ENCODE peak calls at places on chromosomes 7 and 10, in six cellular contexts. One of them, this sample, is unnamed.
A peak's percentile ranks its signal among the peaks of the same experiment; 100 is the strongest.

GRCh38 chr7:1607686-1608085 is 37.9 kb upstream of the PSMG3 start:
- DNase-seq in cardiac fibroblast: no peak
- DNase-seq in transverse colon: no peak
- DNase-seq in stimulated activated CD4-positive, alpha-beta T cell treated with anti-CD3 and anti-CD28 coated beads, Interleukin-2, amount 100 ng/mL, for 24 hours: no peak
- DNase-seq in choroid plexus epithelial cell: no peak
- DNase-seq in T-helper 1 cell: no peak
- DNase-seq in this sample: no peak

GRCh38 chr10:47198221-47198620 is 101.8 kb upstream of the GDF10 start:
- DNase-seq in transverse colon: no peak
- DNase-seq in cardiac fibroblast: no peak
- DNase-seq in T-helper 1 cell: no peak
- DNase-seq in stimulated activated CD4-positive, alpha-beta T cell treated with anti-CD3 and anti-CD28 coated beads, Interleukin-2, amount 100 ng/mL, for 24 hours: no peak
- DNase-seq in choroid plexus epithelial cell: no peak
- DNase-seq in this sample: no peak

GRCh38 chr10:5233324-5233723 is 36.7 kb downstream of the AKR1C4 start:
- DNase-seq in T-helper 1 cell: no peak
- DNase-seq in choroid plexus epithelial cell: no peak
- DNase-seq in cardiac fibroblast: no peak
- DNase-seq in stimulated activated CD4-positive, alpha-beta T cell treated with anti-CD3 and anti-CD28 coated beads, Interleukin-2, amount 100 ng/mL, for 24 hours: no peak
- DNase-seq in transverse colon: no peak
- DNase-seq in this sample: no peak

GRCh38 chr10:132443998-132444876 is 47.2 kb downstream of the PWWP2B start:
- DNase-seq in T-helper 1 cell: no peak
- DNase-seq in transverse colon: no peak
- DNase-seq in choroid plexus epithelial cell: peak; percentile 34
- DNase-seq in stimulated activated CD4-positive, alpha-beta T cell treated with anti-CD3 and anti-CD28 coated beads, Interleukin-2, amount 100 ng/mL, for 24 hours: no peak
- DNase-seq in cardiac fibroblast: no peak
- DNase-seq in this sample: no peak

GRCh38 chr10:93074597-93075368 is 1.1 kb downstream of the CYP26A1 start:
- DNase-seq in cardiac fibroblast: no peak
- DNase-seq in choroid plexus epithelial cell: no peak
- DNase-seq in transverse colon: no peak
- DNase-seq in T-helper 1 cell: no peak
- DNase-seq in stimulated activated CD4-positive, alpha-beta T cell treated with anti-CD3 and anti-CD28 coated beads, Interleukin-2, amount 100 ng/mL, for 24 hours: no peak
- DNase-seq in this sample: no peak

GRCh38 chr7:115838829-115839228 is 191.7 kb downstream of the TFEC start:
- DNase-seq in transverse colon: no peak
- DNase-seq in stimulated activated CD4-positive, alpha-beta T cell treated with anti-CD3 and anti-CD28 coated beads, Interleukin-2, amount 100 ng/mL, for 24 hours: no peak
- DNase-seq in T-helper 1 cell: no peak
- DNase-seq in cardiac fibroblast: no peak
- DNase-seq in choroid plexus epithelial cell: peak; percentile 16
- DNase-seq in this sample: peak; percentile 24

GRCh38 chr10:27285093-27285492 is 44.5 kb upstream of the ACBD5 start:
- DNase-seq in choroid plexus epithelial cell: peak; percentile 37
- DNase-seq in transverse colon: no peak
- DNase-seq in cardiac fibroblast: peak; percentile 10
- DNase-seq in stimulated activated CD4-positive, alpha-beta T cell treated with anti-CD3 and anti-CD28 coated beads, Interleukin-2, amount 100 ng/mL, for 24 hours: peak; percentile 24
- DNase-seq in T-helper 1 cell: no peak
- DNase-seq in this sample: peak; percentile 30

GRCh38 chr7:12303096-12303495 is 92.0 kb downstream of the TMEM106B start:
- DNase-seq in choroid plexus epithelial cell: no peak
- DNase-seq in cardiac fibroblast: no peak
- DNase-seq in stimulated activated CD4-positive, alpha-beta T cell treated with anti-CD3 and anti-CD28 coated beads, Interleukin-2, amount 100 ng/mL, for 24 hours: no peak
- DNase-seq in transverse colon: no peak
- DNase-seq in T-helper 1 cell: no peak
- DNase-seq in this sample: no peak

GRCh38 chr7:22445140-22445722 is 54.8 kb downstream of the STEAP1B start:
- DNase-seq in cardiac fibroblast: peak; percentile 58
- DNase-seq in transverse colon: peak; percentile 83
- DNase-seq in T-helper 1 cell: no peak
- DNase-seq in stimulated activated CD4-positive, alpha-beta T cell treated with anti-CD3 and anti-CD28 coated beads, Interleukin-2, amount 100 ng/mL, for 24 hours: peak; percentile 7
- DNase-seq in choroid plexus epithelial cell: peak; percentile 59
- DNase-seq in this sample: no peak

GRCh38 chr7:98619450-98620321 is 2.6 kb downstream of the NPTX2 start:
- DNase-seq in cardiac fibroblast: peak; percentile 69
- DNase-seq in T-helper 1 cell: no peak
- DNase-seq in choroid plexus epithelial cell: no peak
- DNase-seq in stimulated activated CD4-positive, alpha-beta T cell treated with anti-CD3 and anti-CD28 coated beads, Interleukin-2, amount 100 ng/mL, for 24 hours: peak; percentile 11
- DNase-seq in transverse colon: no peak
- DNase-seq in this sample: peak; percentile 25

GRCh38 chr7:139495726-139496125 is 12.3 kb upstream of the KLRG2 start:
- DNase-seq in T-helper 1 cell: no peak
- DNase-seq in cardiac fibroblast: no peak
- DNase-seq in choroid plexus epithelial cell: no peak
- DNase-seq in stimulated activated CD4-positive, alpha-beta T cell treated with anti-CD3 and anti-CD28 coated beads, Interleukin-2, amount 100 ng/mL, for 24 hours: no peak
- DNase-seq in transverse colon: no peak
- DNase-seq in this sample: no peak

GRCh38 chr10:11171452-11171851 is 153.8 kb downstream of the CELF2 start:
- DNase-seq in T-helper 1 cell: no peak
- DNase-seq in stimulated activated CD4-positive, alpha-beta T cell treated with anti-CD3 and anti-CD28 coated beads, Interleukin-2, amount 100 ng/mL, for 24 hours: no peak
- DNase-seq in choroid plexus epithelial cell: no peak
- DNase-seq in cardiac fibroblast: no peak
- DNase-seq in transverse colon: no peak
- DNase-seq in this sample: no peak

GRCh38 chr7:927031-927671 is 27.3 kb downstream of the ADAP1 start:
- DNase-seq in choroid plexus epithelial cell: no peak
- DNase-seq in transverse colon: peak; percentile 49
- DNase-seq in T-helper 1 cell: peak; percentile 7
- DNase-seq in stimulated activated CD4-positive, alpha-beta T cell treated with anti-CD3 and anti-CD28 coated beads, Interleukin-2, amount 100 ng/mL, for 24 hours: no peak
- DNase-seq in cardiac fibroblast: no peak
- DNase-seq in this sample: no peak

GRCh38 chr7:93894426-93894825 is 3.9 kb upstream of the TFPI2 start:
- DNase-seq in choroid plexus epithelial cell: no peak
- DNase-seq in T-helper 1 cell: no peak
- DNase-seq in stimulated activated CD4-positive, alpha-beta T cell treated with anti-CD3 and anti-CD28 coated beads, Interleukin-2, amount 100 ng/mL, for 24 hours: no peak
- DNase-seq in transverse colon: no peak
- DNase-seq in cardiac fibroblast: no peak
- DNase-seq in this sample: no peak

GRCh38 chr10:100509241-100509640 is 10.4 kb downstream of the SEC31B start:
- DNase-seq in stimulated activated CD4-positive, alpha-beta T cell treated with anti-CD3 and anti-CD28 coated beads, Interleukin-2, amount 100 ng/mL, for 24 hours: peak; percentile 50
- DNase-seq in T-helper 1 cell: no peak
- DNase-seq in cardiac fibroblast: peak; percentile 32
- DNase-seq in choroid plexus epithelial cell: no peak
- DNase-seq in transverse colon: no peak
- DNase-seq in this sample: no peak

This sample was measured in AG20443.